ENCODE peak calls at places on chromosomes 11 and 22, in six cellular contexts. M, S, Z, B, Q and A are unnamed samples.
A peak's percentile ranks its signal among the peaks of the same experiment; 100 is the strongest.

GRCh38 chr11:76604081-76604601 is 66.4 kb downstream of the LRRC32 start:
- DNase-seq in Z (no peak), B (no peak), M (no peak), Q (no peak), S (no peak), A (no peak)

GRCh38 chr11:12679471-12679870 is 5.2 kb downstream of the TEAD1 start:
- DNase-seq in M (no peak), Z (no peak), S (no peak), B (no peak), Q (no peak), A (no peak)

GRCh38 chr22:23431337-23432072 is 148.6 kb downstream of the IGLL1 start:
- DNase-seq in B (no peak), Z (peak; percentile 53), M (no peak), Q (peak; percentile 11), S (no peak), A (no peak)

GRCh38 chr11:75342231-75342918 is 9.1 kb downstream of the ARRB1 start:
- DNase-seq in Q (no peak), S (no peak), B (no peak), Z (no peak), M (no peak), A (no peak)

GRCh38 chr11:66974724-66975402 is at the start of gene C11orf86:
- DNase-seq in B (no peak), S (no peak), M (no peak), Z (no peak), Q (no peak), A (peak; percentile 85)

GRCh38 chr11:14907411-14908213 is 15.6 kb upstream of the CYP2R1 start:
- DNase-seq in B (no peak), Q (peak; percentile 71), M (peak; percentile 21), Z (peak; percentile 62), S (no peak), A (peak; percentile 61)

GRCh38 chr11:76801205-76801604 is 18.0 kb downstream of the TSKU start:
- DNase-seq in B (no peak), Q (no peak), S (no peak), M (no peak), Z (no peak), A (no peak)

GRCh38 chr11:70655816-70656215 is 257.5 kb downstream of the CTTN start:
- DNase-seq in Q (no peak), Z (no peak), M (no peak), S (no peak), B (no peak), A (no peak)

GRCh38 chr11:117419136-117419914 is 91.7 kb downstream of the CEP164 start:
- DNase-seq in Q (no peak), Z (no peak), S (no peak), M (peak; percentile 49), B (no peak), A (no peak)

GRCh38 chr11:371051-371450 is 1.8 kb downstream of the B4GALNT4 start:
- DNase-seq in Z (no peak), B (no peak), M (no peak), Q (no peak), S (no peak), A (no peak)

GRCh38 chr11:110199184-110199981 is 97.0 kb downstream of the RDX start:
- DNase-seq in Q (peak; percentile 20), B (no peak), Z (no peak), M (peak; percentile 51), S (no peak), A (no peak)

GRCh38 chr11:94524293-94524692 is 12.0 kb downstream of the C11orf97 start:
- DNase-seq in B (no peak), S (no peak), Q (no peak), M (no peak), Z (no peak), A (no peak)

GRCh38 chr22:35685731-35686130 is 31.9 kb upstream of the APOL5 start:
- DNase-seq in Z (no peak), Q (no peak), M (peak; percentile 50), B (no peak), S (no peak), A (no peak)

DNA sequence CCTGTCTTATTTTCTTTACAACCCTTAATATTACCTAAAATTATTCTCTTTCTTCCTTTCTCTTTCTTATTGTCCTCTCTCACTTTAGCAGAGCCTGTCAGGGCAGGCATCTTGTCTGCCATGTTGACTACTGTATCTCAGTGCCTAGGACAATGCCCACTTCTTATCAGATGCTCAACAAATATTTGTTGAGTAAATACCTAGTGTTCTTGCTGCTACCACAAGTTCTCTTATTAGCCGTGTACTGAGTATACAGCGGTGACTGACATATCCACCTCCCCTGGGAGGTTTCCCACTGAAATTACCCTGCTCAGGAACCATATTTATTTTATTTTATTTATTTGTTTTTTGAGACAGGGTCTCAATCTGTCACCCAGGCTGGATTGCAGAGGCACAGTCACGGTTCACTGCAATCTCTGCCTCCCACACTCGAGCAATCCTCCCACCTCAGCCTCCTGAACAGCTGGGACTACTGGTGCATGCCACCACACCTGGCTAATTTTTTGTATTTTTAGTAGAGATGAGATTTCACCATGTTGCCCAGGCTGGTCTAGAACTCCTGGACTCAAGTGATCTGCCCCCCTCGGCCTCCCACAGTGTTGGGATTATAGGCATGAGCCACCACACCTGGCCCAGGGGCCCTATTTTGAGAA is 6.7 kb downstream of the HPX start:
- DNase-seq in Z (no peak), B (no peak), Q (peak; percentile 32), S (no peak), M (no peak), A (no peak)
- TF ChIP-seq RFX5 in Z (no peak), B (no peak), Q (no peak), S (no peak), M (no peak), A (no peak)

DNA sequence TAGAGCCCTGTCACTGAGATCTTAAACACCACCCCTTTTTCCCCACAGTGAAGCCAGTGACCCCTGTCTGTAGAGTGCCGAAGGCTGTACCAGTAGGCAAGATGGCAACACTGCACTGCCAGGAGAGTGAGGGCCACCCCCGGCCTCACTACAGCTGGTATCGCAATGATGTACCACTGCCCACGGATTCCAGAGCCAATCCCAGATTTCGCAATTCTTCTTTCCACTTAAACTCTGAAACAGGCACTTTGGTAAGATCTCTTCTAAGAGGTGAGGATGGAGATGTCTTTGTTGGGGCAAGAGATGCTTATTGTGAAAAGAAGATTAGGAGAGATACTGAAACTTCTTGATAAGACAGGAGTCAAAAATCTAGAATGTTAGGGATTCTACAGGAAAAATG is 75.9 kb downstream of the JAM3 start:
- DNase-seq in Q (no peak), B (no peak), Z (no peak), S (no peak), M (no peak), A (no peak)
- TF ChIP-seq CEBPB in Q (peak; percentile 81), B (no peak), Z (peak; percentile 52), S (no peak), M (peak; percentile 95), A (peak; percentile 34)

GRCh38 chr11:72067676-72068075 is 12.7 kb downstream of the NUMA1 start:
- DNase-seq in Z (no peak), S (no peak), M (no peak), B (no peak), Q (no peak), A (no peak)

GRCh38 chr11:72072348-72072747 is 8.0 kb downstream of the NUMA1 start:
- DNase-seq in Z (no peak), M (peak; percentile 82), S (no peak), Q (peak; percentile 44), B (no peak), A (no peak)

GRCh38 chr11:72070486-72070885 is 9.9 kb downstream of the NUMA1 start:
- DNase-seq in Z (no peak), B (no peak), M (no peak), Q (no peak), S (no peak), A (no peak)

GRCh38 chr11:72069200-72069599 is 11.1 kb downstream of the NUMA1 start:
- DNase-seq in S (no peak), B (no peak), Q (no peak), Z (no peak), M (no peak), A (no peak)

DNA sequence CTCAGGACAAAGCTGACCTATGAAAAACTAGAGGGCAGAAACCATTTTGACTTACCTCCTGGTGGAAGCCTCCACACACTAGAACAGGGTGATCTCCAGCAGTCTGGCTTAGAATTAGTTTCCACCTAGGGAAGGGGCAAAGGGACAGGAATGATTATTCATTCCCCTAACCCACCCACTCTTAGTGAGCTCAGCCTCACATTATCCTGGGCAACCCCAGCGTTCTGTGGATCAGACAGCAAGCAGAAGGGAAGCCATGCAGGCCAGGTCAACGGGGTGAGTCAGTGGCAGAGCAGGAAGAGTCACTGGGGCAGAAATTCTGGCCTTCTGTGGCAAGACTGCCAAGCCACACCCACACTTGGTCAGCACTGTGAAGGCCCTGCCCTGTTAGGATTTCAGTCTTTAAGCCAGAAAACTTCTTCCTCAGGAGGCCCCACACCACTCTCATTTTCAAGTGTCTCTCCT is 10.5 kb downstream of the NUMA1 start:
- DNase-seq in M (peak; percentile 84), Q (peak; percentile 33), B (no peak), S (no peak), Z (peak; percentile 25), A (peak; percentile 59)
- H3K4me2 ChIP-seq in M (peak overlapping the region; percentile 72), Q (no peak overlapping the region), B (peak overlapping the region; percentile 56), S (no peak overlapping the region), Z (no peak overlapping the region), A (peak overlapping the region; percentile 67)

GRCh38 chr11:11148598-11148997 is 204.5 kb downstream of the CSNK2A3 start:
- DNase-seq in Q (no peak), S (no peak), B (no peak), M (no peak), Z (no peak), A (no peak)

GRCh38 chr11:11146830-11147229 is 206.2 kb downstream of the CSNK2A3 start:
- DNase-seq in M (no peak), Z (no peak), B (no peak), Q (no peak), S (no peak), A (no peak)

GRCh38 chr11:11143849-11144248 is 209.2 kb downstream of the CSNK2A3 start:
- DNase-seq in M (no peak), Z (no peak), Q (no peak), B (no peak), S (no peak), A (no peak)

GRCh38 chr11:11149671-11150459 is 203.2 kb downstream of the CSNK2A3 start:
- DNase-seq in S (no peak), Q (no peak), B (no peak), Z (no peak), M (no peak), A (no peak)

DNA sequence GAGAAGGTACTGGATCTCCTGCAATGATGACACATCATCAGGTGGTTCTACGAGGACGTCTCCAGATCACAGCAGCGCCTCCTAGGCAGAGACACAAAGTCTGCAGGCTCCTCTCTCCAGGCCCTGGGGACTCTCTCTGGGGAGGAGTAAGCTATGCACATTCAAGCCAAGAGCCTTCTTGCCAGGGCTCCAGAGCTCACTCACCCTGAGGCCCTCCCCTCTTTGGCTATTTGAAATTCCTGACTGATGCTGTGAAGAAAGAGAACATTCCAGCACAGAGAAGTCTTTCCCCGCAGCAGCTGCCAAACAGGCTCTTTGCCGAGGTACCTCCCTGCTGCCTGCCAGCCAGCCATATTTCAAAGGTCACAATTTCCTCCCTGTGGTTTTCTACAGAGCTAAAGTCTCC is 204.9 kb downstream of the CSNK2A3 start:
- DNase-seq in Q (no peak), S (peak; percentile 73), B (no peak), Z (peak; percentile 15), M (peak; percentile 74), A (no peak)
- TF ChIP-seq RFX5 in Q (no peak), S (no peak), B (no peak), Z (no peak), M (no peak), A (no peak)

GRCh38 chr11:95585071-95585751 is 204.4 kb downstream of the FAM76B start:
- DNase-seq in Q (no peak), M (peak; percentile 88), Z (no peak), B (no peak), S (no peak), A (no peak)
- TF ChIP-seq CEBPB in Q (no peak), M (no peak), Z (no peak), B (no peak), S (no peak), A (no peak)

GRCh38 chr22:33350391-33350955 is 292.3 kb upstream of the SYN3 start:
- DNase-seq in M (no peak), Q (no peak), Z (no peak), S (no peak), B (no peak), A (no peak)
- H3K4me2 ChIP-seq in M (no peak overlapping the region), Q (no peak overlapping the region), Z (no peak overlapping the region), S (no peak overlapping the region), B (no peak overlapping the region), A (no peak overlapping the region)